ENCODE peak calls at places on chromosomes 2 and 18, in nine cellular contexts. E is aorta; V is hepatocyte; I is CD8-positive, alpha-beta memory T cell; Z is fibroblast of lung; M is HepG2; G is body of pancreas; L is left ventricle myocardium inferior; H is tibial artery. K is an unnamed sample.

GRCh38 chr18:58611471-58612131 is 17.3 kb downstream of the ALPK2 start:
- DNase-seq in E (no peak), V (no peak), I (no peak), Z (peak; percentile 82), M (no peak), G (no peak), L (no peak), H (no peak), K (no peak)

GRCh38 chr2:174597347-174598047 is at the start of gene WIPF1:
- DNase-seq in E (no peak), V (no peak), I (peak; percentile 68), Z (peak; percentile 86), M (no peak), G (peak; percentile 19), L (no peak), H (no peak), K (no peak)

GRCh38 chr2:185433824-185434223 is 304.8 kb upstream of the FSIP2 start:
- DNase-seq in E (no peak), V (no peak), I (peak; percentile 4), Z (peak; percentile 94), M (no peak), G (no peak), L (no peak), H (no peak), K (no peak)

GRCh38 chr18:2978208-2978607 is 34.7 kb downstream of the LPIN2 start:
- DNase-seq in E (no peak), V (no peak), I (no peak), Z (peak; percentile 66), M (no peak), G (no peak), L (no peak), H (no peak), K (no peak)

GRCh38 chr2:103462712-103463111 is 700.9 kb downstream of the TMEM182 start:
- DNase-seq in E (no peak), V (no peak), I (no peak), Z (no peak), M (no peak), G (no peak), L (no peak), H (no peak), K (no peak)

GRCh38 chr2:163771596-163771995 is 35.8 kb upstream of the FIGN start:
- DNase-seq in E (no peak), V (no peak), I (no peak), Z (peak; percentile 69), M (no peak), G (no peak), L (no peak), H (no peak), K (no peak)

GRCh38 chr2:232365621-232366321 is 12.8 kb upstream of the ALPP start:
- DNase-seq in E (peak; percentile 70), V (peak; percentile 63), I (no peak), Z (peak; percentile 56), M (peak; percentile 62), G (peak; percentile 31), L (no peak), H (no peak), K (peak; percentile 33)

GRCh38 chr2:241201445-241202267 is 13.2 kb downstream of the ANO7 start:
- DNase-seq in E (no peak), V (no peak), I (no peak), Z (no peak), M (no peak), G (no peak), L (no peak), H (no peak), K (no peak)

GRCh38 chr2:133712369-133712768 is 144.1 kb upstream of the NCKAP5 start:
- DNase-seq in E (no peak), V (no peak), I (no peak), Z (no peak), M (no peak), G (no peak), L (no peak), H (no peak), K (no peak)

GRCh38 chr2:133711226-133711625 is 143.0 kb upstream of the NCKAP5 start:
- DNase-seq in E (no peak), V (no peak), I (no peak), Z (no peak), M (no peak), G (no peak), L (no peak), H (no peak), K (no peak)

GRCh38 chr2:133713049-133713580 is 144.9 kb upstream of the NCKAP5 start:
- DNase-seq in E (no peak), V (no peak), I (no peak), Z (no peak), M (no peak), G (no peak), L (no peak), H (no peak), K (no peak)

GRCh38 chr2:133710613-133711012 is 142.3 kb upstream of the NCKAP5 start:
- DNase-seq in E (no peak), V (no peak), I (no peak), Z (peak; percentile 24), M (no peak), G (no peak), L (no peak), H (no peak), K (no peak)

GRCh38 chr2:133711806-133712205 is 143.5 kb upstream of the NCKAP5 start:
- DNase-seq in E (no peak), V (no peak), I (no peak), Z (no peak), M (no peak), G (no peak), L (no peak), H (no peak), K (no peak)
- H3K4me1 ChIP-seq in E (no peaks in the 10 kb centered on the region), V (no peaks in the 10 kb centered on the region), I (no peaks in the 10 kb centered on the region), Z (no peaks in the 10 kb centered on the region), M (no peaks in the 10 kb centered on the region), G (no peaks in the 10 kb centered on the region), L (no peaks in the 10 kb centered on the region), H (no peaks in the 10 kb centered on the region), K (no peaks in the 10 kb centered on the region)

GRCh38 chr2:10811552-10811951 is 1.0 kb downstream of the PDIA6 start:
- DNase-seq in E (no peak), V (no peak), I (no peak), Z (no peak), M (no peak), G (no peak), L (no peak), H (no peak), K (no peak)

GRCh38 chr2:10810175-10811161 is 2.1 kb downstream of the PDIA6 start:
- DNase-seq in E (no peak), V (no peak), I (no peak), Z (peak; percentile 49), M (no peak), G (no peak), L (no peak), H (no peak), K (no peak)

GRCh38 chr2:10812362-10813084 is at the start of gene PDIA6:
- DNase-seq in E (peak; percentile 99), V (peak; percentile 98), I (peak; percentile 93), Z (peak; percentile 96), M (peak; percentile 94), G (peak; percentile 98), L (peak; percentile 98), H (peak; percentile 97), K (peak; percentile 99)

DNA sequence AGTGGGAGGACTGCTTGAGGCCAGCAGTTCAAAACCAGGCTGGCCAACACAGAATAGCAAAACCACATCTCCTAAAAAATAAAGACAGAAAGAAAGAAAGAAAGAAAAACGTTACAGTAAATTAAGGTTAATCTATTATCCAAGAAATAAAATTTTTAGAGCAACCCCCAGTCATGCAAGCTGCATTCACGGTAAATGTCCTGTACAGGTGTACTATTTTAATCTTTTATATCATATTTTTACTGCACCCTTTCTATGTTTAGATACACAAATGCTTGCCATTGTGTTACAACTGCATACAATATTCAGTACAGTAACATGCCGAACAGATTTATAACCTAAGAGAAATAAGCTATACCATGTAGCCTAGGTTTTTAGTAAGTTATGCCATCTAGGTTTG is 6.0 kb downstream of the PDIA6 start:
- DNase-seq in E (no peak), V (no peak), I (no peak), Z (no peak), M (no peak), G (no peak), L (no peak), H (no peak), K (no peak)
- H3K4me1 ChIP-seq in E (no peaks in the 10 kb centered on the region), V (peaks cover 15% of the 10 kb centered on the region), I (peaks cover 39% of the 10 kb centered on the region), Z (peaks cover 3% of the 10 kb centered on the region), M (peaks cover 49% of the 10 kb centered on the region), G (peaks cover 58% of the 10 kb centered on the region), L (peaks cover 61% of the 10 kb centered on the region), H (peaks cover 42% of the 10 kb centered on the region), K (peaks cover 34% of the 10 kb centered on the region)

GRCh38 chr18:77166523-77166922 is 33.9 kb upstream of the MBP start:
- DNase-seq in E (no peak), V (no peak), I (no peak), Z (no peak), M (no peak), G (no peak), L (no peak), H (no peak), K (no peak)

GRCh38 chr18:77164026-77164425 is 31.4 kb upstream of the MBP start:
- DNase-seq in E (no peak), V (no peak), I (no peak), Z (no peak), M (no peak), G (no peak), L (no peak), H (no peak), K (no peak)

GRCh38 chr18:77167276-77167675 is 34.7 kb upstream of the MBP start:
- DNase-seq in E (no peak), V (no peak), I (no peak), Z (no peak), M (no peak), G (no peak), L (no peak), H (no peak), K (no peak)

GRCh38 chr18:77164762-77165485 is 32.3 kb upstream of the MBP start:
- DNase-seq in E (no peak), V (no peak), I (no peak), Z (no peak), M (no peak), G (no peak), L (no peak), H (no peak), K (no peak)

GRCh38 chr18:77165489-77166415 is 33.2 kb upstream of the MBP start:
- DNase-seq in E (no peak), V (no peak), I (no peak), Z (no peak), M (no peak), G (peak; percentile 16), L (peak; percentile 77), H (peak; percentile 43), K (no peak)
- H3K4me1 ChIP-seq in E (no peaks in the 10 kb centered on the region), V (peaks cover 4% of the 10 kb centered on the region), I (no peaks in the 10 kb centered on the region), Z (no peaks in the 10 kb centered on the region), M (no peaks in the 10 kb centered on the region), G (no peaks in the 10 kb centered on the region), L (peaks cover 3% of the 10 kb centered on the region), H (peaks cover 3% of the 10 kb centered on the region), K (no peaks in the 10 kb centered on the region)

DNA sequence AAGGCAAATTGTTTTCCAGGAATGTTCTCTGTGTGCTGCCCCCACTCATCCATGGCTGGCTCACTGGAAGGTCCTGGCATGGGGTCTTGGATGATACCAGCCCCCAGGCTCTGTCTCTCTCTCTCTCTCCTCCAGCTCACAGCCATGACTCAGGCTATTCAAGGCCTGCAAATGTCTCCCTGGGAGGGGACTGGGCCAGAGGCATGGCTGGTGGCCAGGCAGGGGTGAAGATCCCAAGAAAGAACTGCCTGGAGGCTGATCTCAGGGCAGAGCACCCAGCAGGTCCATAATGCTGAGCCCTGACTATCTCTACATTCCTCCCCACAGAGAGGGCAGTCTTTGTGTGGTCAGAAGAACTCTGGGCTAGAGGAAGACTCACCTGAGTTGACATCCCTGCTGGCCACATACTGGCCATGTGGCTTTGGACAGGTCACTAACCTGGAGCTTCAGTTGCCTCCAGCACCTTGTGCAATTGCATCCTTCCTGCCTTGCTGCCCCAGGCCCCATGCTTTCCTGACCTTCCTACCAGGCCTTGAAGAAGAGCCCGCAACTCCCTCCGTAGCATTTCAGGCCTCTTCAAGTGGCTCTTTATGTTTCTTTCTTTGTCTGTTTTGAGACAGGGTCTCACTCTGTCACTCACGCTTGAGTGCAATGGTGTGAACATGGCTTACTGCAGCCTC is 150.4 kb downstream of the ZFP36L2 start:
- DNase-seq in E (peak; percentile 92), V (no peak), I (no peak), Z (peak; percentile 93), M (no peak), G (no peak), L (no peak), H (no peak), K (no peak)
- H3K4me1 ChIP-seq in E (no peaks in the 10 kb centered on the region), V (peaks cover 46% of the 10 kb centered on the region), I (no peaks in the 10 kb centered on the region), Z (peaks cover 45% of the 10 kb centered on the region), M (peaks cover 51% of the 10 kb centered on the region), G (peaks cover 19% of the 10 kb centered on the region), L (peaks cover 82% of the 10 kb centered on the region), H (peaks cover 67% of the 10 kb centered on the region), K (no peaks in the 10 kb centered on the region)